ENCODE peak calls at places on chromosome 2, in seven cellular contexts. K, D, L, S, W, X and R are unnamed samples.

GRCh38 chr2:126723281-126723815 is 67.4 kb downstream of the GYPC start:
- DNase-seq in K (no peak), D (no peak), L (no peak), S (no peak), W (no peak), X (no peak), R (no peak)

GRCh38 chr2:137951606-137952005 is 12.7 kb upstream of the HNMT start:
- DNase-seq in K (peak), D (no peak), L (no peak), S (peak), W (no peak), X (no peak), R (no peak)

GRCh38 chr2:45237128-45237527 is 227.9 kb upstream of the SIX2 start:
- DNase-seq in K (no peak), D (no peak), L (peak), S (no peak), W (no peak), X (no peak), R (no peak)

GRCh38 chr2:218745160-218745558 is 34.5 kb downstream of the TTLL4 start:
- DNase-seq in K (peak), D (no peak), L (no peak), S (no peak), W (no peak), X (no peak), R (no peak)

GRCh38 chr2:136156411-136156810 is 38.5 kb upstream of the CXCR4 start:
- DNase-seq in K (no peak), D (no peak), L (no peak), S (no peak), W (no peak), X (no peak), R (no peak)

GRCh38 chr2:67974564-67975430 is 88.0 kb downstream of the C1D start:
- DNase-seq in K (no peak), D (no peak), L (peak), S (peak), W (peak), X (no peak), R (no peak)

GRCh38 chr2:127968610-127969339 is 59.1 kb downstream of the SAP130 start:
- DNase-seq in K (no peak), D (no peak), L (no peak), S (peak), W (no peak), X (no peak), R (no peak)

GRCh38 chr2:55063713-55064323 is 13.6 kb upstream of the RTN4 start:
- DNase-seq in K (no peak), D (no peak), L (no peak), S (no peak), W (no peak), X (no peak), R (no peak)

GRCh38 chr2:63056309-63057065 is 5.9 kb downstream of the OTX1 start:
- DNase-seq in K (no peak), D (no peak), L (no peak), S (peak), W (no peak), X (no peak), R (no peak)

GRCh38 chr2:98935777-98936132 is 270 bp downstream of the CRACDL start:
- DNase-seq in K (no peak), D (no peak), L (no peak), S (no peak), W (no peak), X (no peak), R (no peak)

GRCh38 chr2:98935111-98935770 is 784 bp downstream of the CRACDL start:
- DNase-seq in K (no peak), D (no peak), L (no peak), S (no peak), W (no peak), X (no peak), R (no peak)

GRCh38 chr2:98937906-98938305 is 1.9 kb upstream of the CRACDL start:
- DNase-seq in K (no peak), D (no peak), L (no peak), S (no peak), W (no peak), X (no peak), R (no peak)

GRCh38 chr2:98936133-98936916 is at the start of gene CRACDL:
- DNase-seq in K (no peak), D (no peak), L (no peak), S (peak), W (no peak), X (no peak), R (no peak)

GRCh38 chr2:98936917-98937351 is 909 bp upstream of the CRACDL start:
- DNase-seq in K (no peak), D (no peak), L (no peak), S (no peak), W (no peak), X (no peak), R (no peak)
- H3K4me3 ChIP-seq in K (no peak), D (peak), L (no peak), S (peak), W (peak), X (peak), R (peak)

GRCh38 chr2:207154556-207155179 is 11.1 kb downstream of the KLF7 start:
- DNase-seq in K (no peak), D (no peak), L (no peak), S (no peak), W (no peak), X (no peak), R (no peak)
- H3K27ac ChIP-seq in K (peak), D (no peak), L (no peak), S (peak), W (peak), X (no peak), R (peak)

GRCh38 chr2:190062617-190063016 is at the start of gene MSTN:
- DNase-seq in K (no peak), D (no peak), L (no peak), S (no peak), W (no peak), X (no peak), R (no peak)
- H3K4me3 ChIP-seq in K (no peak), D (no peak), L (peak), S (peak), W (no peak), X (no peak), R (no peak)

GRCh38 chr2:30356061-30356460 is 91.0 kb upstream of the LCLAT1 start:
- DNase-seq in K (no peak), D (no peak), L (peak), S (peak), W (no peak), X (no peak), R (no peak)

GRCh38 chr2:30354150-30354549 is 92.9 kb upstream of the LCLAT1 start:
- DNase-seq in K (no peak), D (no peak), L (no peak), S (no peak), W (no peak), X (no peak), R (no peak)

GRCh38 chr2:30351941-30352340 is 95.1 kb upstream of the LCLAT1 start:
- DNase-seq in K (no peak), D (no peak), L (no peak), S (no peak), W (no peak), X (no peak), R (no peak)

GRCh38 chr2:30355306-30355705 is 91.7 kb upstream of the LCLAT1 start:
- DNase-seq in K (no peak), D (no peak), L (no peak), S (no peak), W (no peak), X (no peak), R (no peak)

DNA sequence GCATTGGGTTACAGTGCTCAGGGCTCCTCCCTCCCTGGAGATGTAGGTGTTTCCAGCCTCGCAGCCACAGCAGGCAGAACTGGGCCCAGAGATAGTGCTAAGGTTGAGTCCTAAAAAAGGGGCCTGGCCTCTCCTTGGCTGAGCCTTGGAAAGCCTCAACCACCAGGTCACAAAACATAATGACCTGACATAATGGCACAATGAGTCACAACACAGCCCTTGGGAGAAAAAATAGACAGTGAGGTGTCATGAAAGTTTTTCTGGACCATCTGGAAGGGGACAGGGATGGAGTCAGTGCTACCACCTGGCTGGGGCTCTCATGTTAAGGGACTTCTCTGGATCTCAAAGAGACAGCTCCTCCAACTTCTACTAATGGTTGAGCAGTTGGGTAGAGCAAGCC is 92.4 kb upstream of the LCLAT1 start:
- DNase-seq in K (no peak), D (no peak), L (no peak), S (peak), W (no peak), X (no peak), R (no peak)
- H3K27ac ChIP-seq in K (no peak), D (no peak), L (no peak), S (no peak), W (no peak), X (no peak), R (no peak)